ENCODE peak calls at places on chromosomes 7 and 10, in four cellular contexts. P is WTC11, E is K562, M is HepG2. Q is an unnamed sample.

GRCh38 chr10:90447836-90448235 is 410.0 kb downstream of the HTR7 start:
- DNase-seq in E (no peak), P (no peak), M (no peak), Q (no peak)

GRCh38 chr7:77450054-77450453 is 33.9 kb upstream of the GSAP start:
- DNase-seq in M (no peak), P (no peak), E (no peak), Q (no peak)

GRCh38 chr7:111509298-111509697 is 53.0 kb downstream of the IMMP2L start:
- DNase-seq in P (no peak), M (no peak), E (no peak), Q (no peak)

GRCh38 chr10:4099202-4099601 is 314.2 kb upstream of the KLF6 start:
- DNase-seq in M (no peak), P (no peak), E (no peak), Q (no peak)

GRCh38 chr10:8242295-8242872 is 187.9 kb downstream of the GATA3 start:
- DNase-seq in M (no peak), P (no peak), E (no peak), Q (no peak)

GRCh38 chr10:34078798-34079470 is 736.2 kb downstream of the PARD3 start:
- DNase-seq in M (no peak), P (no peak), E (no peak), Q (no peak)

GRCh38 chr10:123848564-123849457 is 42.8 kb downstream of the CPXM2 start:
- DNase-seq in M (no peak), P (no peak), E (no peak), Q (no peak)

GRCh38 chr10:106278385-106278784 is 886.1 kb downstream of the SORCS1 start:
- DNase-seq in E (no peak), M (no peak), P (no peak), Q (no peak)

GRCh38 chr7:21030237-21030636 is 243.6 kb upstream of the SP8 start:
- DNase-seq in E (no peak), P (peak; percentile 37), M (no peak), Q (no peak)

GRCh38 chr10:24723788-24724380 is at the start of gene ARHGAP21:
- DNase-seq in M (no peak), E (peak; percentile 81), P (peak; percentile 40), Q (peak; percentile 39)
- TF ChIP-seq ELF4 in M (no peak), E (no peak), P (no peak), Q (no peak)

DNA sequence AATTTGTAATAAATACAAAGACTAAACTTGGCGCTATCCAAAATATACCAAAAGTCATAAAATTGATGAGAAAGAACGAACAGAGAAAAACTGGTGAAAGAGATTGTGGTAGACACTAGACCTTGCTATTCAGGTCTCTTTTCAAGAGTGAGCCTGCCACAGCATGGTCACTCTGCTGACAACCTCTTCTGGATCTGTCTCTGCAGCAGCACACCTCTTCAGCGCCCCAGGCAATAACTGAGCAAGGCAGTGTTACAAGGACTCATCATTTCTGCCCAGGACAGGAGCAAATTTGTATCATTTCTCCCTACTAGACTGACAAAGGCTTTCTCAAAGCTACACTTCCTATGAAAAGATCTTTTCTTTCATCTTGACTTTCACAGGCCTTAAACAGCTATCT is 976.0 kb downstream of the DNAJB9 start:
- DNase-seq in E (no peak), P (no peak), M (no peak), Q (no peak)
- TF ChIP-seq ELF4 in E (no peak), P (no peak), M (no peak), Q (no peak)

GRCh38 chr7:33581239-33581638 is 324.1 kb upstream of the BMPER start:
- DNase-seq in E (no peak), M (no peak), P (no peak), Q (no peak)
- TF ChIP-seq ELF4 in E (no peak), M (no peak), P (no peak), Q (no peak)

DNA sequence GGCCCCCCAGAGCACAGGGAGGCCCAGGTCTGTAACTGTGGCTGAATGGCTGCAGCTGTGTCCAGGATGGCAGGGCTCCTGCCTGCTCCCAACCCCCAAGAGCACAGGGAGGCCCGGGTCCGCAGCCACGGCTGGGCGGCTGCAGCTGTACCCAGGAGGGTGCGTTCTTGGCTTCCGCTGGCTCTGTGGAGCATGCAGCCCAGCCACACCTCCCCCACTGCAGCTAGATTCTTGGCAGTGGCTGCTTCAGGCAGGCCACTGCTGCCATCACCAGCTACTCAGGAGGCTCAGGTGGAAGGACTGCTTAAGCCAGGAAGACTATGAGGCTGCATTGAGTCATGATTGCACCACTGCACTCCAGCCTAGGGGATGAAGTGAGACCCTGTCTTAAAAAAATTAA is 27.9 kb downstream of the C7orf25 start:
- DNase-seq in P (no peak), E (no peak), M (no peak), Q (no peak)
- TF ChIP-seq ELF4 in P (no peak), E (no peak), M (no peak), Q (no peak)

DNA sequence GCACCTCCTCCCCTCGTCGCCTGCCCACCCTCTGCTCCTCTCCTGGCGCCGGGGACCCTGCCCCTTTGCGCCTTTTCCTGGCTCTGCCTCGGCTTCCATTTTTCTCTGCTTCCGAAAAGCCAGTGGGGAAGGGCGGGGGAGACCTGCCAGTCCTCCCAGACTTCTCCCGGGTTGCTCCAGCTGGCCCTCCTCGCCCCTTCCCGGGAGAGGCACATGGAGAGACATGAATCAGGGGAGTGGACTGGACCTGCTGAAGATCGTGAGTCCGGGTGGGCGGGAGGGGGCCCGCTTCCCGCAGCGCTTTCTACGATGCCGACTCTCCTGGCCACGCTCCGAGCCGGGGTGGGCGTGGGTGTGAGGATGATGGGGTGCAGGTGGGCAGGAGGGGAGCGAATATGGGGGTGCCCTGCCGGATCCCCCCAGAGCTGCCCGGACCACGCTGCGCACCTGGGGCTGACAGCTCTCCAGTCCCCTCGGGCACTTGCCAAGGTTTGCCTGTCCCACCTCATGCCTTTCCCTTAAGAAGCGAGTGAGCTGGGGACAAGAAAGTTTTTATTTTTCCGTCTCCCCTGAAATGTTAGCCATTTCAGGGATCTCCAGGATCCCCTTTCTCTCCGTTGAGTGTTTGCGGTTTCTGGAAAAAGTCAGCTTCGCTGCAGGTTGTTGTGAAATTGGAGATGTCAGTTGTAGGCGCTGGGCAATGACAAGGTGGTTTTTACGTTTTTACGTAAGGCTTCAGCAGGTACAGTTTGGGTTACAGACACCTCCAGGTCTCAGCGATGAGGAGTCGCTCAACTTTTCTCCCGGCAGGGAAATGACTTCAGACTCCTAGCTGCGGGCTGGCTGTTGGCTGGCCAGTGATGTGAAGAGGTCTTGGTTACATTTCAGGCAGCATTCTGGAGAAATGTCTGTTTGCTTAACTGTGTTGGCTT is 999 bp downstream of the CACNB2 start:
- DNase-seq in P (peak; percentile 25), M (no peak), E (no peak), Q (peak; percentile 35)
- TF ChIP-seq ELF4 in P (no peak), M (no peak), E (no peak), Q (no peak)

GRCh38 chr7:131159961-131160361 is 167.7 kb upstream of the MKLN1 start:
- DNase-seq in P (no peak), E (no peak), M (no peak), Q (no peak)
- TF ChIP-seq ELF4 in P (no peak), E (no peak), M (no peak), Q (no peak)